ENCODE peak calls at places on chromosomes 7 and 10, in four cellular contexts. U, Y, H and W are unnamed samples.

GRCh38 chr10:98055875-98056516 is 25.6 kb upstream of the CRTAC1 start:
- DNase-seq in U (peak; percentile 18), Y (peak; percentile 5), H (no peak), W (no peak)

GRCh38 chr10:100774876-100775275 is 29.5 kb downstream of the PAX2 start:
- DNase-seq in U (no peak), Y (no peak), H (no peak), W (no peak)

GRCh38 chr7:34430456-34430855 is 227.6 kb upstream of the NPSR1 start:
- DNase-seq in U (peak; percentile 47), Y (peak; percentile 52), H (no peak), W (no peak)

GRCh38 chr10:126959906-126960685 is 54.9 kb downstream of the DOCK1 start:
- DNase-seq in U (no peak), Y (no peak), H (no peak), W (no peak)

GRCh38 chr10:6365384-6365783 is 162.7 kb downstream of the PFKFB3 start:
- DNase-seq in U (no peak), Y (no peak), H (no peak), W (no peak)

GRCh38 chr10:98309366-98310355 is 41.7 kb upstream of the LOXL4 start:
- DNase-seq in U (peak; percentile 74), Y (peak; percentile 83), H (peak; percentile 65), W (peak; percentile 16)

GRCh38 chr7:133434246-133434865 is 181.5 kb downstream of the EXOC4 start:
- DNase-seq in U (peak; percentile 65), Y (peak; percentile 49), H (no peak), W (no peak)

GRCh38 chr7:110386914-110387313 is 704.0 kb upstream of the LRRN3 start:
- DNase-seq in U (no peak), Y (peak; percentile 59), H (no peak), W (no peak)

GRCh38 chr7:104231054-104232046 is 23.5 kb upstream of the ORC5 start:
- DNase-seq in U (peak; percentile 49), Y (peak; percentile 56), H (no peak), W (no peak)

GRCh38 chr10:124004372-124004928 is 88.9 kb downstream of the CHST15 start:
- DNase-seq in U (no peak), Y (no peak), H (peak; percentile 22), W (no peak)

GRCh38 chr10:35517431-35518181 is 87.5 kb upstream of the GJD4 start:
- DNase-seq in U (no peak), Y (peak; percentile 8), H (no peak), W (no peak)

GRCh38 chr10:85008493-85009181 is 680.2 kb downstream of the CCSER2 start:
- DNase-seq in U (no peak), Y (no peak), H (no peak), W (no peak)

GRCh38 chr7:50275430-50275829 is 29.1 kb upstream of the IKZF1 start:
- DNase-seq in U (no peak), Y (no peak), H (no peak), W (no peak)

GRCh38 chr7:1403844-1404404 is 55.3 kb downstream of the MICALL2 start:
- DNase-seq in U (peak; percentile 63), Y (peak; percentile 79), H (no peak), W (no peak)

GRCh38 chr7:142176901-142177300 is 65.4 kb downstream of the MGAM2 start:
- DNase-seq in U (no peak), Y (no peak), H (no peak), W (no peak)

GRCh38 chr7:30276203-30276900 is 8.0 kb upstream of the ZNRF2 start:
- DNase-seq in U (peak; percentile 69), Y (peak; percentile 59), H (no peak), W (no peak)

GRCh38 chr7:5690931-5691461 is 90.5 kb downstream of the RNF216 start:
- DNase-seq in U (no peak), Y (peak; percentile 22), H (no peak), W (no peak)

GRCh38 chr7:17269345-17270221 is 28.9 kb upstream of the AHR start:
- DNase-seq in U (no peak), Y (no peak), H (no peak), W (no peak)

GRCh38 chr7:6294839-6295238 is 22.4 kb upstream of the CYTH3 start:
- DNase-seq in U (no peak), Y (no peak), H (no peak), W (no peak)

GRCh38 chr7:140142031-140142430 is 34.8 kb downstream of the KDM7A start:
- DNase-seq in U (no peak), Y (no peak), H (no peak), W (no peak)

GRCh38 chr7:140144821-140145220 is 32.0 kb downstream of the KDM7A start:
- DNase-seq in U (no peak), Y (no peak), H (no peak), W (no peak)

GRCh38 chr7:140143997-140144396 is 32.8 kb downstream of the KDM7A start:
- DNase-seq in U (no peak), Y (no peak), H (no peak), W (no peak)

GRCh38 chr7:140145709-140146108 is 31.1 kb downstream of the KDM7A start:
- DNase-seq in U (no peak), Y (no peak), H (no peak), W (no peak)

GRCh38 chr7:140146574-140146973 is 30.2 kb downstream of the KDM7A start:
- DNase-seq in U (no peak), Y (no peak), H (no peak), W (no peak)
- TF ChIP-seq CTCF in U (no peak), Y (no peak), H (no peak), W (no peak)

DNA sequence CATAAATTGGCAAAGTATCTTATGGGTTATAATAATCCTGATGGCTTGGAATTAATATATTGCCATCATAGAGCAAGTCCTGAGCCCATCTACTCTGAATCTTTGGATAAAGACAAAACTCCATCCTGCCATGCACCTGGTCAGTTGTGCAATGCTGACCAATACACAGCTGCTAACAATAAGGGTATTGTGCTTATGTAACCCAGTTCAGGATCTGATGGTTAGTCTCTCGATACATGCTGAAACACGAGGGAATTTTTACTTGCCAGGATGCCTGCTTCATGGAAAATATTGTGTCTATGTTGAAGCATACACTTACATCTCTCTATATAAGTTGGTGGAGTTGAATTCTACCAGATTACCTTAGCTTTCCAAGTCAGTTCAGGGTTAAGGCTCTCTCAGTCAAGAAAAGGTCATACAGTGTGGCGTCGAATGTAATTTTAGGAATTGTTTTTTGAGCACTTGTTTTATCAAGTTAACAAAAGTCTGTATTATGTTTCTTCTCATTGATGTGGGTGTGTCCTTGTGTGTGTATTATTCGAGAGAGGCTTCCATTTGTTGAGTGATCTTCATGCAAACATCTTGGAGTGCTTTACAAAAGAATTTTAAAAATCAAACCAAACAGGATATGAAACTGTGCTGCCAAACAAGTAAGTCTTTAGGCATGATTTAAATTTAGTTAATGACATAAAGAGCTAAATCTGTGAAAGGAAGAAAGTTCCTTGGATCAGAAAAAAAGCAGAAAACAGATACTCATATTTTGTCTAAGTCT is 449.0 kb downstream of the SUGCT start:
- DNase-seq in U (no peak), Y (no peak), H (no peak), W (no peak)
- TF ChIP-seq CTCF in U (no peak), Y (no peak), H (no peak), W (no peak)

GRCh38 chr10:133391761-133392518 is 2.0 kb upstream of the MTG1 start:
- DNase-seq in U (no peak), Y (no peak), H (no peak), W (no peak)

GRCh38 chr10:133394801-133395221 is 854 bp downstream of the MTG1 start:
- DNase-seq in U (no peak), Y (no peak), H (no peak), W (no peak)

GRCh38 chr10:133396035-133396624 is 2.2 kb downstream of the MTG1 start:
- DNase-seq in U (no peak), Y (no peak), H (no peak), W (no peak)

GRCh38 chr10:133393401-133394063 is 425 bp upstream of the MTG1 start:
- DNase-seq in U (no peak), Y (no peak), H (no peak), W (no peak)

GRCh38 chr10:133394064-133394663 is at the start of gene MTG1:
- DNase-seq in U (peak; percentile 90), Y (peak; percentile 90), H (peak; percentile 86), W (peak; percentile 62)
- TF ChIP-seq CTCF in U (peak; percentile 9), Y (no peak), H (no peak), W (peak; percentile 37)

GRCh38 chr7:90763108-90763507 is 167.0 kb downstream of the CDK14 start:
- DNase-seq in U (no peak), Y (no peak), H (no peak), W (no peak)
- TF ChIP-seq CTCF in U (no peak), Y (no peak), H (no peak), W (no peak)

DNA sequence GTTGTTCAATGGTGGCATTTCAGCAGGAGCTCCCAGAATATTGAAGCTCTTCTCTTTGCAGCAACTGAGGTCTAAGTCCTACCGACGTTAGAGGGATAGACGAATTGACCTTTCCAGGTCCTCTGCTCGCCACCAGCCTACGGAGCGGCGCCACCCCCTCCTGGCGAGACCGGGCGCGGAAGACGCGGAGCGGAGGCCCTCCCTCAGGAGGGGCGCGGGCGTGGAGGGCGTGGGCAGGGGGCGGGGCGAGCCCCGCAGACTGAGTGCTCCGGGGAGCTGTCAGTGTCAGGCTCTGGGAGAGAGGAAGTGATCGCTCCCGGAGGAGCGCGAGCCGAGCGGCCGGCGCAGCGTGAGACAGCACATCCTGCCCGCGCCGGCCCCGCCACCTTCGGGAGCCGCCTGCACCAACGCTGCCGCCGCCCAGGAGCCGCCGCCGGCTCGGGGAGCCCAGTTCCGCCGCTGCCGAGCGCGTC is at the start of gene DYNC1I1:
- DNase-seq in U (peak; percentile 61), Y (peak; percentile 52), H (no peak), W (peak; percentile 9)
- TF ChIP-seq CTCF in U (no peak), Y (no peak), H (no peak), W (peak; percentile 13)

GRCh38 chr10:132396495-132397035 is 435 bp upstream of the PWWP2B start:
- DNase-seq in U (no peak), Y (no peak), H (no peak), W (no peak)
- TF ChIP-seq CTCF in U (peak; percentile 10), Y (no peak), H (no peak), W (peak; percentile 25)

DNA sequence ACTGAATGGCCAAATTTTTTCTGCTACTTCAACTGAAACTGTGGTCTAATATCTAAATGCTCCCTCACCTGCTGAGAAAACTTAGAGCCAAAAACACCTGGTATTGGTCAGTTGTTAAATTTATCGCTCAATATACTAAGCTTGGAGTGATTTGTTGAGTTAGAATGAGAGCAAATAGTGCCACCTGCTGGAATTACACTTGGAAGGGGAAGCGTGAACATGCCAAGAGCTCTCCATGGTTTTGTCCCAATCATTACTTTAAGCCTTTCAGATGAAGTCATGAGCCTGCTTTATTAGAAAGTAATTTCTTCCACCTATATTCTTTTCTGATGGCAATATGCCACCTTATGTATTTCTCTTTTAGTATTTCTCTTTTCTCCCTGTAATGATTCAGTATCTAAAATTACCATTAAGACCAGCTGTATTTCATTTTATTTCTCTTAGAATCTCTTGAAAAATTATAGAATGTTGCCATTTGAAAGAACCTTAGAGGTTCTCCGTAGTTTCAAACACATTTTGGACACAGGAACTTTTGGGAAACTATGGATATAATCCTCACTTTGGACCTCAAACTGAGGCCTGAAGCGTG is 447.8 kb upstream of the C7orf33 start:
- DNase-seq in U (no peak), Y (peak; percentile 27), H (no peak), W (no peak)
- TF ChIP-seq CTCF in U (no peak), Y (peak; percentile 42), H (no peak), W (peak; percentile 16)